ENCODE peak calls at places on chromosomes 11 and 22, in seven cellular contexts. X is GM06990, N is Peyer's patch, K is neural progenitor cell, S is osteocyte, D is left ventricle myocardium inferior, G is nephron progenitor cell. C is an unnamed sample.

GRCh38 chr22:22915670-22916035 is 28.0 kb downstream of the IGLL5 start:
- DNase-seq in X (no peak), N (no peak), K (no peak), S (no peak), D (no peak), G (no peak), C (no peak)

GRCh38 chr11:92511522-92512203 is 287.0 kb downstream of the FAT3 start:
- DNase-seq in X (no peak), N (no peak), K (peak), S (no peak), D (no peak), G (no peak), C (no peak)

GRCh38 chr11:119228535-119229302 is 22.6 kb downstream of the CBL start:
- DNase-seq in X (no peak), N (no peak), K (no peak), S (no peak), D (no peak), G (no peak), C (no peak)

GRCh38 chr11:42299780-42300179 is 840.3 kb upstream of the LRRC4C start:
- DNase-seq in X (no peak), N (no peak), K (no peak), S (no peak), D (no peak), G (no peak), C (no peak)

GRCh38 chr11:25733777-25734176 is 598.2 kb upstream of the ANO3 start:
- DNase-seq in X (no peak), N (no peak), K (no peak), S (no peak), D (no peak), G (no peak), C (no peak)

GRCh38 chr11:57700425-57700824 is 11.6 kb downstream of the MED19 start:
- DNase-seq in X (no peak), N (no peak), K (peak), S (no peak), D (no peak), G (no peak), C (no peak)

GRCh38 chr11:30174265-30175022 is 56.4 kb upstream of the FSHB start:
- DNase-seq in X (no peak), N (no peak), K (no peak), S (no peak), D (no peak), G (no peak), C (no peak)

GRCh38 chr11:77252555-77253270 is 48.8 kb downstream of the GDPD4 start:
- DNase-seq in X (no peak), N (no peak), K (no peak), S (no peak), D (no peak), G (no peak), C (no peak)

GRCh38 chr22:27801197-27801615 is 350 bp downstream of the MN1 start:
- DNase-seq in X (no peak), N (no peak), K (peak), S (no peak), D (peak), G (peak), C (peak)

GRCh38 chr11:128195057-128195751 is 392.2 kb downstream of the ETS1 start:
- DNase-seq in X (no peak), N (no peak), K (no peak), S (no peak), D (no peak), G (no peak), C (no peak)

GRCh38 chr11:16402654-16403447 is 46.5 kb upstream of the SOX6 start:
- DNase-seq in X (no peak), N (no peak), K (peak), S (no peak), D (no peak), G (no peak), C (no peak)

GRCh38 chr22:29334148-29334547 is 18.7 kb upstream of the RASL10A start:
- DNase-seq in X (no peak), N (no peak), K (no peak), S (no peak), D (no peak), G (no peak), C (no peak)

GRCh38 chr11:44634401-44635281 is 69.2 kb downstream of the CD82 start:
- DNase-seq in X (peak), N (peak), K (peak), S (peak), D (peak), G (peak), C (peak)

GRCh38 chr11:101091781-101092180 is 37.8 kb downstream of the PGR start:
- DNase-seq in X (no peak), N (no peak), K (no peak), S (no peak), D (no peak), G (no peak), C (no peak)

GRCh38 chr11:82038151-82038550 is 695.5 kb downstream of the FAM181B start:
- DNase-seq in X (no peak), N (no peak), K (no peak), S (no peak), D (no peak), G (no peak), C (no peak)

GRCh38 chr11:102546427-102546826 is 15.9 kb upstream of the MMP7 start:
- DNase-seq in X (peak), N (no peak), K (no peak), S (no peak), D (no peak), G (no peak), C (peak)

GRCh38 chr11:69173326-69173725 is 17.6 kb downstream of the SMIM38 start:
- DNase-seq in X (no peak), N (no peak), K (no peak), S (no peak), D (no peak), G (no peak), C (no peak)

GRCh38 chr11:80188228-80188627 is 747.4 kb upstream of the TENM4 start:
- DNase-seq in X (no peak), N (no peak), K (peak), S (no peak), D (no peak), G (no peak), C (no peak)

GRCh38 chr11:93492464-93493251 is 50.5 kb downstream of the SMCO4 start:
- DNase-seq in X (no peak), N (no peak), K (no peak), S (no peak), D (no peak), G (no peak), C (no peak)

GRCh38 chr22:50613291-50613981 is 12.8 kb downstream of the MAPK8IP2 start:
- DNase-seq in X (no peak), N (peak), K (no peak), S (no peak), D (peak), G (no peak), C (no peak)

GRCh38 chr11:132626446-132626845 is 905.9 kb downstream of the OPCML start:
- DNase-seq in X (no peak), N (no peak), K (no peak), S (no peak), D (no peak), G (no peak), C (no peak)

GRCh38 chr11:2885017-2885675 is 429 bp downstream of the CDKN1C start:
- DNase-seq in X (no peak), N (peak), K (peak), S (no peak), D (peak), G (peak), C (peak)

GRCh38 chr11:6253196-6253595 is 6.4 kb upstream of the CCKBR start:
- DNase-seq in X (no peak), N (no peak), K (no peak), S (no peak), D (no peak), G (no peak), C (no peak)

GRCh38 chr22:28977481-28977971 is 84.1 kb downstream of the C22orf31 start:
- DNase-seq in X (no peak), N (no peak), K (no peak), S (no peak), D (no peak), G (no peak), C (no peak)

GRCh38 chr22:33519140-33519973 is 400.9 kb downstream of the LARGE1 start:
- DNase-seq in X (peak), N (no peak), K (peak), S (no peak), D (no peak), G (peak), C (peak)

GRCh38 chr11:115760528-115760837 is 256.3 kb upstream of the CADM1 start:
- DNase-seq in X (no peak), N (no peak), K (peak), S (no peak), D (no peak), G (peak), C (no peak)

GRCh38 chr22:39543095-39543494 is 10.5 kb upstream of the RPS19BP1 start:
- DNase-seq in X (no peak), N (no peak), K (peak), S (no peak), D (no peak), G (peak), C (no peak)

GRCh38 chr11:65078151-65078550 is 5.7 kb downstream of the CDCA5 start:
- DNase-seq in X (no peak), N (peak), K (peak), S (no peak), D (no peak), G (peak), C (peak)

GRCh38 chr11:74325649-74326645 is 14.5 kb upstream of the P4HA3 start:
- DNase-seq in X (no peak), N (no peak), K (no peak), S (no peak), D (peak), G (no peak), C (no peak)

GRCh38 chr22:17734197-17734596 is 40.1 kb downstream of the BID start:
- DNase-seq in X (no peak), N (no peak), K (no peak), S (no peak), D (no peak), G (no peak), C (no peak)

GRCh38 chr11:2533642-2534115 is 88.9 kb downstream of the KCNQ1 start:
- DNase-seq in X (peak), N (peak), K (peak), S (no peak), D (peak), G (peak), C (peak)

GRCh38 chr22:19773470-19774040 is 13.0 kb downstream of the TBX1 start:
- DNase-seq in X (no peak), N (no peak), K (no peak), S (no peak), D (no peak), G (no peak), C (no peak)

GRCh38 chr22:47213571-47214230 is 451.3 kb downstream of the TBC1D22A start:
- DNase-seq in X (no peak), N (peak), K (peak), S (peak), D (no peak), G (no peak), C (peak)

GRCh38 chr22:49637255-49637760 is 190.4 kb downstream of the BRD1 start:
- DNase-seq in X (no peak), N (no peak), K (no peak), S (no peak), D (no peak), G (no peak), C (no peak)

GRCh38 chr11:79396674-79397073 is 44.2 kb downstream of the TENM4 start:
- DNase-seq in X (no peak), N (no peak), K (no peak), S (no peak), D (no peak), G (no peak), C (no peak)

GRCh38 chr11:68893282-68893681 is 10.3 kb downstream of the MRPL21 start:
- DNase-seq in X (no peak), N (no peak), K (no peak), S (no peak), D (no peak), G (no peak), C (no peak)

GRCh38 chr22:24325105-24325757 is 54.6 kb downstream of the SPECC1L start:
- DNase-seq in X (peak), N (no peak), K (peak), S (no peak), D (no peak), G (no peak), C (peak)

GRCh38 chr11:76233936-76234703 is 27.8 kb upstream of the WNT11 start:
- DNase-seq in X (peak), N (peak), K (peak), S (no peak), D (peak), G (peak), C (peak)
- TF ChIP-seq CTCF in X (no peak), N (no peak), K (no peak), S (no peak), D (peak), G (no peak), C (no peak)

GRCh38 chr22:35921777-35922176 is 106.8 kb downstream of the RBFOX2 start:
- DNase-seq in X (no peak), N (no peak), K (peak), S (peak), D (no peak), G (peak), C (peak)
- TF ChIP-seq CTCF in X (peak), N (peak), K (peak), S (peak), D (peak), G (peak), C (peak)

GRCh38 chr22:43136801-43137200 is 6.4 kb downstream of the MCAT start:
- DNase-seq in X (no peak), N (no peak), K (no peak), S (no peak), D (no peak), G (no peak), C (no peak)

GRCh38 chr22:43133401-43133800 is 9.8 kb downstream of the MCAT start:
- DNase-seq in X (no peak), N (no peak), K (no peak), S (no peak), D (no peak), G (no peak), C (no peak)

GRCh38 chr22:43134553-43134952 is 8.6 kb downstream of the MCAT start:
- DNase-seq in X (no peak), N (no peak), K (no peak), S (no peak), D (no peak), G (no peak), C (no peak)

GRCh38 chr22:43135565-43135964 is 7.6 kb downstream of the MCAT start:
- DNase-seq in X (no peak), N (no peak), K (no peak), S (no peak), D (no peak), G (no peak), C (no peak)

GRCh38 chr22:43136255-43136654 is 6.9 kb downstream of the MCAT start:
- DNase-seq in X (no peak), N (peak), K (peak), S (no peak), D (peak), G (peak), C (peak)
- TF ChIP-seq CTCF in X (peak), N (peak), K (peak), S (peak), D (peak), G (peak), C (peak)

GRCh38 chr22:37487559-37487958 is 1.4 kb upstream of the MFNG start:
- DNase-seq in X (no peak), N (no peak), K (no peak), S (no peak), D (no peak), G (no peak), C (no peak)

GRCh38 chr22:37485714-37486223 is 415 bp downstream of the MFNG start:
- DNase-seq in X (peak), N (peak), K (no peak), S (no peak), D (no peak), G (no peak), C (peak)

GRCh38 chr22:37487129-37487528 is 945 bp upstream of the MFNG start:
- DNase-seq in X (no peak), N (no peak), K (no peak), S (no peak), D (no peak), G (no peak), C (no peak)

GRCh38 chr22:37485006-37485713 is 1.0 kb downstream of the MFNG start:
- DNase-seq in X (peak), N (peak), K (no peak), S (no peak), D (no peak), G (no peak), C (peak)

GRCh38 chr22:37486224-37486845 is at the start of gene MFNG:
- DNase-seq in X (peak), N (peak), K (peak), S (no peak), D (peak), G (peak), C (peak)
- TF ChIP-seq CTCF in X (no peak), N (no peak), K (peak), S (peak), D (no peak), G (no peak), C (no peak)

GRCh38 chr22:30368420-30368819 is 11.6 kb downstream of the CCDC157 start:
- DNase-seq in X (no peak), N (no peak), K (no peak), S (no peak), D (no peak), G (no peak), C (no peak)

GRCh38 chr22:30362632-30363281 is 6.0 kb downstream of the CCDC157 start:
- DNase-seq in X (no peak), N (no peak), K (no peak), S (no peak), D (no peak), G (no peak), C (no peak)

GRCh38 chr22:30370681-30371080 is 13.9 kb downstream of the CCDC157 start:
- DNase-seq in X (no peak), N (no peak), K (no peak), S (no peak), D (no peak), G (peak), C (no peak)

GRCh38 chr22:30361916-30362631 is 5.3 kb downstream of the CCDC157 start:
- DNase-seq in X (no peak), N (no peak), K (no peak), S (no peak), D (no peak), G (no peak), C (no peak)

DNA sequence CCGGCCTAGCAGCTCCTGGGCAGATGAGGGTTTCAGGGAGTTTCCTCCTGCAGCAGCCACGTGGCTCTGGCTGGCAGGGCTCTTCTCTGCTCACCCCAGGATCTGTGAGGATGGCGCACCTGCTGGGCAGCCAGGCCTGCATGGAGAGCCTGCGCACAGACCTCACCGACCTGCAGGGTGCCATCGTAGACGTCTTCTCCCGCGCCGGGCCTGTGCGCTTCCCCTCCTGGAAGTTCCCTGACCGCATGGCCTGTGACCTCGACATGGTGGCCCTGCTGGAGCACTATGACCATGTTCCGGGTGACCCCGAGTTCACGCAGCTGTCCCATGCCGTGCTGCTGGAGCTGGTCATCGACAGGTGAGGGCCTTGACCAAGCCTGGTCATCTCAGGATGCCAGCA is 9.1 kb downstream of the CCDC157 start:
- DNase-seq in X (no peak), N (no peak), K (no peak), S (peak), D (no peak), G (no peak), C (no peak)
- TF ChIP-seq CTCF in X (no peak), N (no peak), K (no peak), S (no peak), D (no peak), G (no peak), C (no peak)

DNA sequence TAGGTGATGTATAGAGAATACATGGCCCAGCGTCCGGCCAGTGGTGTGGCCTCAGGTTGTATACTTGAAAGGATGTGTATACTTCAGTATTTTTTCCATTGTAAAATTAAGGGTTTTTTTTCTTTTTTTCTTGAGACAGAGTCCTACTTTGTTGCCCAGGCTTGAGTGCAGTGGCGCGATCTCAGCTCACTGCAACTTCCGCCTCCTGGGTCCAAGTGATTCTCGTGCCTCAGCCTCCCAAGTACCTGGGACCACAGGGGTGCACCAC is 15.8 kb downstream of the ZBTB16 start:
- DNase-seq in X (no peak), N (no peak), K (no peak), S (no peak), D (no peak), G (no peak), C (no peak)
- TF ChIP-seq CTCF in X (no peak), N (no peak), K (no peak), S (no peak), D (no peak), G (no peak), C (no peak)

GRCh38 chr11:112298535-112298934 is 37.9 kb upstream of the PLET1 start:
- DNase-seq in X (no peak), N (no peak), K (no peak), S (no peak), D (peak), G (no peak), C (no peak)

GRCh38 chr11:112294688-112295340 is 34.2 kb upstream of the PLET1 start:
- DNase-seq in X (no peak), N (no peak), K (no peak), S (no peak), D (no peak), G (no peak), C (no peak)

GRCh38 chr11:112296044-112296443 is 35.4 kb upstream of the PLET1 start:
- DNase-seq in X (no peak), N (no peak), K (no peak), S (no peak), D (no peak), G (no peak), C (no peak)

GRCh38 chr11:112300094-112300786 is 39.6 kb upstream of the PLET1 start:
- DNase-seq in X (no peak), N (no peak), K (no peak), S (no peak), D (no peak), G (no peak), C (no peak)

GRCh38 chr11:112297248-112297866 is 36.7 kb upstream of the PLET1 start:
- DNase-seq in X (no peak), N (no peak), K (no peak), S (no peak), D (no peak), G (no peak), C (no peak)
- TF ChIP-seq CTCF in X (no peak), N (no peak), K (no peak), S (no peak), D (no peak), G (no peak), C (no peak)

C was measured in GM20000.